ENCODE peak calls at places on chromosomes 13 and 19, in six cellular contexts. G is heart left ventricle, B is cardiac muscle cell, C is sigmoid colon, K is transverse colon, R is neural progenitor cell. Z is an unnamed sample.
A peak's percentile ranks its signal among the peaks of the same experiment; 100 is the strongest.

GRCh38 chr19:47719047-47719885 is 6.0 kb downstream of the EHD2 start:
- DNase-seq in G (peak; percentile 91), B (peak; percentile 43), C (peak; percentile 99), K (peak; percentile 80), R (no peak), Z (peak; percentile 30)

GRCh38 chr13:27309401-27309958 is 38.9 kb downstream of the RASL11A start:
- DNase-seq in G (no peak), B (no peak), C (no peak), K (no peak), R (no peak), Z (no peak)

GRCh38 chr19:861756-862528 is 2.5 kb downstream of the CFD start:
- DNase-seq in G (no peak), B (peak; percentile 68), C (no peak), K (peak; percentile 66), R (peak; percentile 88), Z (peak; percentile 73)

GRCh38 chr19:47020992-47021496 is 1.4 kb downstream of the NPAS1 start:
- DNase-seq in G (no peak), B (no peak), C (no peak), K (no peak), R (peak; percentile 41), Z (no peak)

GRCh38 chr13:43492745-43493144 is 294.0 kb downstream of the ENOX1 start:
- DNase-seq in G (no peak), B (no peak), C (no peak), K (no peak), R (no peak), Z (no peak)

GRCh38 chr13:58680115-58680514 is 1048.6 kb downstream of the PCDH17 start:
- DNase-seq in G (no peak), B (no peak), C (no peak), K (no peak), R (peak; percentile 48), Z (no peak)

GRCh38 chr13:113527272-113527958 is 36.9 kb upstream of the DCUN1D2 start:
- DNase-seq in G (no peak), B (no peak), C (no peak), K (no peak), R (no peak), Z (no peak)

GRCh38 chr13:42574011-42574410 is at the start of gene TNFSF11:
- DNase-seq in G (no peak), B (peak; percentile 10), C (no peak), K (no peak), R (peak; percentile 59), Z (no peak)

GRCh38 chr19:45340232-45340898 is at the start of gene KLC3:
- DNase-seq in G (no peak), B (peak; percentile 68), C (no peak), K (peak; percentile 61), R (peak; percentile 76), Z (no peak)

GRCh38 chr13:94702181-94703041 is 9.9 kb downstream of the SOX21 start:
- DNase-seq in G (no peak), B (no peak), C (no peak), K (no peak), R (peak; percentile 51), Z (no peak)

GRCh38 chr13:23554000-23554399 is 16.2 kb upstream of the TNFRSF19 start:
- DNase-seq in G (no peak), B (no peak), C (no peak), K (no peak), R (no peak), Z (no peak)

GRCh38 chr13:94119360-94119936 is 360.0 kb downstream of the DCT start:
- DNase-seq in G (no peak), B (peak; percentile 11), C (no peak), K (peak; percentile 62), R (no peak), Z (no peak)

GRCh38 chr13:76944457-76944856 is 3.9 kb upstream of the ACOD1 start:
- DNase-seq in G (no peak), B (no peak), C (no peak), K (no peak), R (no peak), Z (no peak)

GRCh38 chr13:95239293-95239692 is 62.0 kb downstream of the ABCC4 start:
- DNase-seq in G (no peak), B (no peak), C (no peak), K (no peak), R (no peak), Z (no peak)

GRCh38 chr13:21045101-21045500 is 16.3 kb downstream of the LATS2 start:
- DNase-seq in G (no peak), B (no peak), C (no peak), K (no peak), R (no peak), Z (no peak)

GRCh38 chr19:32172761-32173160 is 172.6 kb upstream of the ZNF507 start:
- DNase-seq in G (no peak), B (no peak), C (no peak), K (no peak), R (peak; percentile 36), Z (no peak)

GRCh38 chr13:42255854-42256253 is 16.1 kb upstream of the AKAP11 start:
- DNase-seq in G (no peak), B (no peak), C (no peak), K (no peak), R (no peak), Z (no peak)

GRCh38 chr19:10007366-10007765 is 2.9 kb downstream of the COL5A3 start:
- DNase-seq in G (peak; percentile 70), B (no peak), C (peak; percentile 79), K (no peak), R (no peak), Z (no peak)

GRCh38 chr19:16161848-16162247 is 11.5 kb downstream of the CIB3 start:
- DNase-seq in G (no peak), B (no peak), C (no peak), K (no peak), R (no peak), Z (no peak)

GRCh38 chr13:34577051-34577450 is 365.0 kb upstream of the NBEA start:
- DNase-seq in G (no peak), B (no peak), C (no peak), K (no peak), R (no peak), Z (no peak)

GRCh38 chr19:4376245-4376990 is 23.9 kb downstream of the SH3GL1 start:
- DNase-seq in G (peak; percentile 4), B (no peak), C (no peak), K (no peak), R (no peak), Z (no peak)

GRCh38 chr19:5567360-5567970 is at the start of gene TINCR:
- DNase-seq in G (no peak), B (peak; percentile 67), C (no peak), K (no peak), R (peak; percentile 85), Z (peak; percentile 57)

GRCh38 chr13:104034891-104035290 is 968.7 kb upstream of the SLC10A2 start:
- DNase-seq in G (no peak), B (no peak), C (no peak), K (no peak), R (no peak), Z (no peak)

GRCh38 chr19:1264801-1265610 is 4.1 kb upstream of the CIRBP start:
- DNase-seq in G (peak; percentile 81), B (peak; percentile 64), C (peak; percentile 93), K (peak; percentile 79), R (peak; percentile 86), Z (peak; percentile 80)

GRCh38 chr19:17865364-17866311 is 5.9 kb downstream of the RPL18A start:
- DNase-seq in G (no peak), B (no peak), C (no peak), K (peak; percentile 81), R (no peak), Z (peak; percentile 44)

GRCh38 chr13:28313579-28313978 is 175.2 kb downstream of the PAN3 start:
- DNase-seq in G (no peak), B (no peak), C (no peak), K (no peak), R (peak; percentile 40), Z (peak; percentile 70)

GRCh38 chr19:38207543-38207942 is 16.5 kb downstream of the DPF1 start:
- DNase-seq in G (no peak), B (no peak), C (no peak), K (no peak), R (no peak), Z (no peak)

GRCh38 chr13:101988140-101988539 is 413.7 kb downstream of the FGF14 start:
- DNase-seq in G (no peak), B (peak; percentile 36), C (no peak), K (no peak), R (peak; percentile 36), Z (no peak)

GRCh38 chr13:111249637-111250360 is 70.6 kb upstream of the TEX29 start:
- DNase-seq in G (no peak), B (no peak), C (no peak), K (no peak), R (peak; percentile 14), Z (no peak)

GRCh38 chr19:34306213-34306661 is 51.9 kb downstream of the GARRE1 start:
- DNase-seq in G (no peak), B (no peak), C (no peak), K (peak; percentile 43), R (no peak), Z (no peak)
- H3K4me1 ChIP-seq in G (peaks cover 42% of the 10 kb centered on the region), B (no peaks in the 10 kb centered on the region), C (no peaks in the 10 kb centered on the region), K (peaks cover 67% of the 10 kb centered on the region), R (peaks cover 8% of the 10 kb centered on the region), Z (peaks cover 26% of the 10 kb centered on the region)

GRCh38 chr13:51819544-51819943 is 15.6 kb upstream of the DHRS12 start:
- DNase-seq in G (no peak), B (no peak), C (peak; percentile 44), K (no peak), R (no peak), Z (no peak)

GRCh38 chr13:51818771-51819511 is 15.0 kb upstream of the DHRS12 start:
- DNase-seq in G (no peak), B (no peak), C (peak; percentile 76), K (no peak), R (no peak), Z (no peak)

GRCh38 chr13:51816604-51817254 is 12.8 kb upstream of the DHRS12 start:
- DNase-seq in G (no peak), B (no peak), C (no peak), K (no peak), R (no peak), Z (no peak)

GRCh38 chr13:51817717-51818116 is 13.8 kb upstream of the DHRS12 start:
- DNase-seq in G (no peak), B (no peak), C (peak; percentile 58), K (no peak), R (no peak), Z (no peak)

DNA sequence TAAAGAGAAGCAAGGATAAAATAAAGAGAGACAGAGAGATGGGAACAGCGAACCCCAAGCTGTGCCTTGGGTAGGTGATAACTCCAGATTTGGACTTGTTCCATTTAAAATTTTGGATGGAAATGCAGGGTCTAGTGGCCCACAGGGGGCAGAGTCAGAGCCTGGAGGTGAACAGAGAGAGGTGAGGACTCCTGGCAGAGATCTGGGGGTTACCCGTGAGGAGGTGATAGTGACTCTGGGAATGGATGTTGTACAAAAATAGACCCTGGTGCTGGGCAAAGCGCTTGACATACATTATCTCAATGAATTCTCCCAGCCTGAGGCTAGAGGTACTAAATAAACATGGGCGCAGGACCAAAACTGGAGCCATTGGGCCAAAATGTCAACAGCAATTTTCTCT is 14.3 kb upstream of the DHRS12 start:
- DNase-seq in G (peak; percentile 67), B (no peak), C (peak; percentile 46), K (no peak), R (no peak), Z (no peak)
- TF ChIP-seq CTCF in G (peak; percentile 2), B (no peak), C (no peak), K (no peak), R (no peak), Z (no peak)

GRCh38 chr19:7953060-7953459 is 9.6 kb upstream of the TIMM44 start:
- DNase-seq in G (no peak), B (no peak), C (no peak), K (no peak), R (no peak), Z (no peak)
- H3K4me1 ChIP-seq in G (peaks cover 5% of the 10 kb centered on the region), B (no peaks in the 10 kb centered on the region), C (no peaks in the 10 kb centered on the region), K (no peaks in the 10 kb centered on the region), R (no peaks in the 10 kb centered on the region), Z (no peaks in the 10 kb centered on the region)

GRCh38 chr19:12513531-12514061 is 29.0 kb upstream of the ZNF709 start:
- DNase-seq in G (peak; percentile 11), B (no peak), C (no peak), K (no peak), R (no peak), Z (no peak)
- TF ChIP-seq CTCF in G (no peak), B (no peak), C (no peak), K (no peak), R (no peak), Z (no peak)